ENCODE peak calls at places on chromosomes 5 and 9, in seven cellular contexts. One of them, this sample, is unnamed.
A peak's percentile ranks its signal among the peaks of the same experiment; 100 is the strongest.

GRCh38 chr5:113489299-113489698 is 1.0 kb upstream of the MCC start:
- DNase-seq in body of pancreas: peak; percentile 52
- DNase-seq in HCT116: peak; percentile 89
- DNase-seq in sigmoid colon: no peak
- DNase-seq in heart left ventricle: peak; percentile 22
- DNase-seq in right lobe of liver: no peak
- DNase-seq in gastrocnemius medialis: peak; percentile 19
- DNase-seq in this sample: no peak

GRCh38 chr9:34987160-34988040 is 2.1 kb upstream of the DNAJB5 start:
- DNase-seq in body of pancreas: no peak
- DNase-seq in HCT116: no peak
- DNase-seq in sigmoid colon: no peak
- DNase-seq in heart left ventricle: no peak
- DNase-seq in right lobe of liver: no peak
- DNase-seq in gastrocnemius medialis: no peak
- DNase-seq in this sample: peak; percentile 74

GRCh38 chr5:170100051-170100943 is 5.4 kb upstream of the FOXI1 start:
- DNase-seq in body of pancreas: peak; percentile 81
- DNase-seq in HCT116: peak; percentile 75
- DNase-seq in sigmoid colon: peak; percentile 84
- DNase-seq in heart left ventricle: peak; percentile 62
- DNase-seq in right lobe of liver: peak; percentile 73
- DNase-seq in gastrocnemius medialis: peak; percentile 8
- DNase-seq in this sample: peak; percentile 80

GRCh38 chr5:180323929-180324632 is 29.1 kb downstream of the GFPT2 start:
- DNase-seq in body of pancreas: no peak
- DNase-seq in HCT116: no peak
- DNase-seq in sigmoid colon: no peak
- DNase-seq in heart left ventricle: no peak
- DNase-seq in right lobe of liver: no peak
- DNase-seq in gastrocnemius medialis: no peak
- DNase-seq in this sample: no peak

GRCh38 chr5:157150995-157151394 is 8.3 kb upstream of the MED7 start:
- DNase-seq in body of pancreas: no peak
- DNase-seq in HCT116: no peak
- DNase-seq in sigmoid colon: no peak
- DNase-seq in heart left ventricle: no peak
- DNase-seq in right lobe of liver: no peak
- DNase-seq in gastrocnemius medialis: no peak
- DNase-seq in this sample: no peak

GRCh38 chr9:84996049-84996448 is 326.5 kb downstream of the NTRK2 start:
- DNase-seq in body of pancreas: no peak
- DNase-seq in HCT116: no peak
- DNase-seq in sigmoid colon: no peak
- DNase-seq in heart left ventricle: no peak
- DNase-seq in right lobe of liver: no peak
- DNase-seq in gastrocnemius medialis: no peak
- DNase-seq in this sample: no peak

GRCh38 chr5:135890867-135891266 is 4.8 kb downstream of the IL9 start:
- DNase-seq in body of pancreas: no peak
- DNase-seq in HCT116: no peak
- DNase-seq in sigmoid colon: no peak
- DNase-seq in heart left ventricle: no peak
- DNase-seq in right lobe of liver: no peak
- DNase-seq in gastrocnemius medialis: no peak
- DNase-seq in this sample: no peak

GRCh38 chr5:127320032-127320945 is 29.7 kb downstream of the MEGF10 start:
- DNase-seq in body of pancreas: peak; percentile 23
- DNase-seq in HCT116: no peak
- DNase-seq in sigmoid colon: no peak
- DNase-seq in heart left ventricle: no peak
- DNase-seq in right lobe of liver: no peak
- DNase-seq in gastrocnemius medialis: no peak
- DNase-seq in this sample: no peak

GRCh38 chr9:86529496-86530275 is 175.5 kb upstream of the TUT7 start:
- DNase-seq in body of pancreas: no peak
- DNase-seq in HCT116: no peak
- DNase-seq in sigmoid colon: no peak
- DNase-seq in heart left ventricle: no peak
- DNase-seq in right lobe of liver: no peak
- DNase-seq in gastrocnemius medialis: no peak
- DNase-seq in this sample: no peak

GRCh38 chr5:175354961-175355360 is 89.0 kb downstream of the DRD1 start:
- DNase-seq in body of pancreas: no peak
- DNase-seq in HCT116: no peak
- DNase-seq in sigmoid colon: no peak
- DNase-seq in heart left ventricle: no peak
- DNase-seq in right lobe of liver: no peak
- DNase-seq in gastrocnemius medialis: no peak
- DNase-seq in this sample: no peak

DNA sequence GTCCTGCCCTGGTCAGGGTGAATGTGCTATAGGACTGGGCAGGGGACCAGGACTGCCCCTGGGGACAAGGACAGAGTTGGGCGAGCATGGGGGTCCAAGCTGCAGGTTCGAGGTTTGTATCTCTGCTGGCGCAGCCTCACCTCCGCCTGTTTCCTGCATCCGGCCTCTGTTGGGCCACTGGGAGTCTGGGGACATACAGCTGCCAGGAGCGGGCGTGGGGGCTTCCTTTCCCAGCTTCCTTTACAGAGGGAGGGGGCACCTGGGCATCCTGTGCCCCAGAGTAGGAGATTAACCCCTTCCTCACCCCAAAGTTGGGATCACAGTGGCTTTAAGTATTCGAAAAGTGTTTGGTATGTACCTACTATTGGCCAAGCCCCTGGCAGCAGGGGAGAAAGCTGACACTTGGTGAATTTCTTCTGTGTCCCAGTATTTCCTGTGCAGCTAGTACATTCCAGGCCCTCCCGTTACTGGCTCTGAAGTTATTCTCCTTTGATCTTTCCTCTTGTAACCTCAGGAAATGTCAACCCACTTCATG is 19.0 kb downstream of the OLFML2A start:
- DNase-seq in body of pancreas: no peak
- DNase-seq in HCT116: no peak
- DNase-seq in sigmoid colon: no peak
- DNase-seq in heart left ventricle: peak; percentile 61
- DNase-seq in right lobe of liver: no peak
- DNase-seq in gastrocnemius medialis: no peak
- DNase-seq in this sample: no peak
- H3K27ac ChIP-seq in body of pancreas: peak overlapping the region; percentile 27
- H3K27ac ChIP-seq in HCT116: no peak overlapping the region
- H3K27ac ChIP-seq in sigmoid colon: peak overlapping the region; percentile 75
- H3K27ac ChIP-seq in heart left ventricle: peak overlapping the region; percentile 63
- H3K27ac ChIP-seq in right lobe of liver: no peak overlapping the region
- H3K27ac ChIP-seq in gastrocnemius medialis: peak overlapping the region; percentile 68
- H3K27ac ChIP-seq in this sample: peak overlapping the region; percentile 61

GRCh38 chr9:127979333-127980055 is 1.3 kb downstream of the EEIG1 start:
- DNase-seq in body of pancreas: no peak
- DNase-seq in HCT116: no peak
- DNase-seq in sigmoid colon: peak; percentile 85
- DNase-seq in heart left ventricle: no peak
- DNase-seq in right lobe of liver: peak; percentile 76
- DNase-seq in gastrocnemius medialis: no peak
- DNase-seq in this sample: peak; percentile 87

GRCh38 chr9:127981559-127982121 is 851 bp upstream of the EEIG1 start:
- DNase-seq in body of pancreas: no peak
- DNase-seq in HCT116: no peak
- DNase-seq in sigmoid colon: no peak
- DNase-seq in heart left ventricle: no peak
- DNase-seq in right lobe of liver: no peak
- DNase-seq in gastrocnemius medialis: no peak
- DNase-seq in this sample: no peak

GRCh38 chr9:127980706-127981558 is at the start of gene EEIG1:
- DNase-seq in body of pancreas: peak; percentile 96
- DNase-seq in HCT116: peak; percentile 61
- DNase-seq in sigmoid colon: peak; percentile 97
- DNase-seq in heart left ventricle: peak; percentile 97
- DNase-seq in right lobe of liver: peak; percentile 98
- DNase-seq in gastrocnemius medialis: peak; percentile 92
- DNase-seq in this sample: peak; percentile 99

GRCh38 chr9:127979015-127979332 is 1.8 kb downstream of the EEIG1 start:
- DNase-seq in body of pancreas: no peak
- DNase-seq in HCT116: no peak
- DNase-seq in sigmoid colon: no peak
- DNase-seq in heart left ventricle: no peak
- DNase-seq in right lobe of liver: no peak
- DNase-seq in gastrocnemius medialis: no peak
- DNase-seq in this sample: no peak

DNA sequence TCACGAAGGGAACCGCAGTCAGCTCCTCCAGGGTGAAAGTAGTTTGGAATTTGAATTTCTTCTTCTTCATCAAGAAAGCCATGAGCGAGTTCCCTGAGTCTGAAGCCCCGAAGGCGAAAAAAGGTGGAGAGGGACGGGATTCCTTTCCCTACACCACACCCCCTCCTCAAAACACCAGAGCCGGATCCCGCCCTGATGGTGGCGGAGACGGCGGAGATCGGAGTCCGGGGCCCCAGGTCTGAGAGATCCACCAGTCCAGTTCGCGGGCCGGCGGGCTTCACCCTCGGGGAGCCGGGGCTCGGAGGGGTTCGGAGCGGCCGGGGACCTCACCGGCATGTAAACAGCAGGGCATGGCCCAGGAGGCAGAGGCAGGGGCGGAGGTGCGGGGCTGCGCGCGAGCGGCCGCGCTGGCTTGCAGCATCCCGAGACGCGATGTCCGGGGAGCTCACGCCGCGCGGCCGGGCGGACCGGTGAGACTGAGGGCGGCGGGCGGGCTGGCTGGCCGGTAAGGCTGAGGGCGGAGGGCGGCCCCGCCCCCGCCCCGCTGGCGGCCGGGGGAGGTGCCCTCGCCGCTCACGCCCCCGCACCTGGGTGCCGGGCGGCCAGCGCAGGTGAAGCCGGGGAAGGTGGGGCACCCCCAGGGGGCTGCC is 608 bp downstream of the EEIG1 start:
- DNase-seq in body of pancreas: peak; percentile 73
- DNase-seq in HCT116: no peak
- DNase-seq in sigmoid colon: peak; percentile 75
- DNase-seq in heart left ventricle: no peak
- DNase-seq in right lobe of liver: peak; percentile 80
- DNase-seq in gastrocnemius medialis: no peak
- DNase-seq in this sample: peak; percentile 92
- TF ChIP-seq POLR2A in body of pancreas: peak; percentile 68
- TF ChIP-seq POLR2A in HCT116: no peak
- TF ChIP-seq POLR2A in sigmoid colon: no peak
- TF ChIP-seq POLR2A in heart left ventricle: no peak
- TF ChIP-seq POLR2A in right lobe of liver: peak; percentile 66
- TF ChIP-seq POLR2A in gastrocnemius medialis: no peak
- TF ChIP-seq POLR2A in this sample: no peak

DNA sequence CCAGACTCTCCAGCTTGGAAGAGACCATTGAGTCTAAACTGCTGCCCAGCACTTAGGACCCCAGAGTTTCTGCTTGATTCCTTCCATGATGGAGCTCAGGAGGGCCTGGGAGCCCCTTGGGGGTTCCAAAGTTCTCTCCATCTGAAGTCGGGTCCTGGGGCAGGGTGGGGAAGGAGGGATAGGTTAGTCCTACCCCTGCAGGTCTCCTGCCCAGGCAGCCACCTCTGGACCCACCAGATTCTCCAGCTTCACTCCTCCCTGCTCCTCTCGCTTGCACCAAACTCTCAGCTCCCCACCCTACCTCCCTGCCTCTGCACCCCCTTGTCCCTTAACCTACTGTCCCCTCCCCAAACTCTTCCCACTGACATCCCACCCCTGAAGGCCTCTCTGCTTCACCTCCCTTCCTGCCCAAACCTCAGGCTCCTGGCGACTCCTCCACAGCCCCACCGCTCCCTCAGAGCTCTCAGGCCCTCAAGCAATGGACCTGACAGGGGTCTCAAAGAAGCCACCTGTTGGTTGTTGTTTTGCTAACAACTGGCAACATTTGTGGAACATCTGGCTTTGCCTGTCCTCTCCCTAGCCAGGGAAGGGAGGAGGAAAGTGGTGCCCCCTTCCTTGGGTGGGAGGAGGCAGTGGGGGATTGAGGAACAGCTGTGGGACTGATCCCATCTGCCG is 137.5 kb downstream of the RGS3 start:
- DNase-seq in body of pancreas: no peak
- DNase-seq in HCT116: no peak
- DNase-seq in sigmoid colon: no peak
- DNase-seq in heart left ventricle: no peak
- DNase-seq in right lobe of liver: no peak
- DNase-seq in gastrocnemius medialis: no peak
- DNase-seq in this sample: peak; percentile 61
- H3K4me1 ChIP-seq in body of pancreas: peaks cover 47% of the 10 kb centered on the region
- H3K4me1 ChIP-seq in HCT116: peaks cover 20% of the 10 kb centered on the region
- H3K4me1 ChIP-seq in sigmoid colon: peaks cover 49% of the 10 kb centered on the region
- H3K4me1 ChIP-seq in heart left ventricle: peaks cover 24% of the 10 kb centered on the region
- H3K4me1 ChIP-seq in right lobe of liver: peaks cover 56% of the 10 kb centered on the region
- H3K4me1 ChIP-seq in gastrocnemius medialis: peaks cover 54% of the 10 kb centered on the region
- H3K4me1 ChIP-seq in this sample: peaks cover 18% of the 10 kb centered on the region

GRCh38 chr5:102869230-102869629 is 114.1 kb downstream of the PAM start:
- DNase-seq in body of pancreas: no peak
- DNase-seq in HCT116: no peak
- DNase-seq in sigmoid colon: no peak
- DNase-seq in heart left ventricle: no peak
- DNase-seq in right lobe of liver: no peak
- DNase-seq in gastrocnemius medialis: no peak
- DNase-seq in this sample: no peak

GRCh38 chr5:102866315-102866693 is 111.2 kb downstream of the PAM start:
- DNase-seq in body of pancreas: no peak
- DNase-seq in HCT116: no peak
- DNase-seq in sigmoid colon: no peak
- DNase-seq in heart left ventricle: no peak
- DNase-seq in right lobe of liver: no peak
- DNase-seq in gastrocnemius medialis: no peak
- DNase-seq in this sample: no peak

GRCh38 chr5:102865171-102865509 is 110.0 kb downstream of the PAM start:
- DNase-seq in body of pancreas: no peak
- DNase-seq in HCT116: peak; percentile 49
- DNase-seq in sigmoid colon: no peak
- DNase-seq in heart left ventricle: no peak
- DNase-seq in right lobe of liver: no peak
- DNase-seq in gastrocnemius medialis: no peak
- DNase-seq in this sample: no peak

GRCh38 chr5:102865510-102866314 is 110.6 kb downstream of the PAM start:
- DNase-seq in body of pancreas: peak; percentile 59
- DNase-seq in HCT116: peak; percentile 86
- DNase-seq in sigmoid colon: peak; percentile 81
- DNase-seq in heart left ventricle: peak; percentile 82
- DNase-seq in right lobe of liver: peak; percentile 77
- DNase-seq in gastrocnemius medialis: peak; percentile 79
- DNase-seq in this sample: peak; percentile 89

DNA sequence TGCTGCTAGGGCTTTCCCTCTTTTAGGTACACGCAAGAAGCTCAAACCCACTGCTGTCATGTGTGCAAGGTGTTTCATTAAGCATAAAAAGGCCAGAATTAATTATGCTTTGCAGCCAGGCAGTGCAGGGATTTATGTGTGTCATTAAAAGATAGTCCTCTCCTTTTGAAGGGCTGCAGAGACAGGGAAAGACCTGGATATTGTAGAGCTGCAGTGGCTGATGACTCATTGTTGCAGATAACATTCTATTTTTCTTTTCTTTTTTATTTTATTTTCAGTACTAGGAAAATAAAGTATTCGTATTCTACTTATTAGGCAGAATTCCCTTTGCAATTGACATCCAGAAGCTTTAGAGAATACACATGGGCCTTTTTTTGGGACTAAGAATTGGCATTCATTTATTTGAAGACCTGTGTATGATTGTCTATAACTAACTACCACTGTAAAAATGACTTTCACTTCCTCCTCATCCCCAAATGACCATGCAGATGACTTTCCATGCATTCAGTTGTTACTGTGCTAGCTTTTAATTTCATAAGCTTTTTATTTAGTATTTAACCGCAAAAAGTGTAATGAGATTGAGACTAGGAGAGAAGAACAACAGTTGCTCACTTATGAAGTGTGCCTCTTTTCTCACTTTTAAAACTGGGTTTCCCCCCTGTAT is 113.0 kb downstream of the PAM start:
- DNase-seq in body of pancreas: no peak
- DNase-seq in HCT116: no peak
- DNase-seq in sigmoid colon: no peak
- DNase-seq in heart left ventricle: no peak
- DNase-seq in right lobe of liver: no peak
- DNase-seq in gastrocnemius medialis: no peak
- DNase-seq in this sample: no peak
- H3K27ac ChIP-seq in body of pancreas: no peak overlapping the region
- H3K27ac ChIP-seq in HCT116: peak overlapping the region; percentile 99
- H3K27ac ChIP-seq in sigmoid colon: no peak overlapping the region
- H3K27ac ChIP-seq in heart left ventricle: peak overlapping the region; percentile 93
- H3K27ac ChIP-seq in right lobe of liver: no peak overlapping the region
- H3K27ac ChIP-seq in gastrocnemius medialis: no peak overlapping the region
- H3K27ac ChIP-seq in this sample: no peak overlapping the region